ENCODE peak calls at places on chromosomes 1 and 21, in eight cellular contexts. One of them, this sample, is unnamed.

GRCh38 chr21:43731891-43732711 is 13.2 kb downstream of the PDXK start:
- DNase-seq in NCI-H2029: no peak
- DNase-seq in NCI-H1105: no peak
- DNase-seq in MCF 10A: peak
- DNase-seq in HTR-8/SVneo: no peak
- DNase-seq in activated CD8-positive, alpha-beta T cell treated with anti-CD3 and anti-CD28 coated beads for 36 hours: no peak
- DNase-seq in Calu3: no peak
- DNase-seq in DMS53: no peak
- DNase-seq in this sample: no peak

GRCh38 chr1:228219962-228220780 is 12.3 kb downstream of the OBSCN start:
- DNase-seq in NCI-H2029: no peak
- DNase-seq in NCI-H1105: no peak
- DNase-seq in MCF 10A: no peak
- DNase-seq in HTR-8/SVneo: no peak
- DNase-seq in activated CD8-positive, alpha-beta T cell treated with anti-CD3 and anti-CD28 coated beads for 36 hours: no peak
- DNase-seq in Calu3: no peak
- DNase-seq in DMS53: no peak
- DNase-seq in this sample: no peak

GRCh38 chr1:21781971-21782867 is 730 bp downstream of the USP48 start:
- DNase-seq in NCI-H2029: peak
- DNase-seq in NCI-H1105: peak
- DNase-seq in MCF 10A: peak
- DNase-seq in HTR-8/SVneo: peak
- DNase-seq in activated CD8-positive, alpha-beta T cell treated with anti-CD3 and anti-CD28 coated beads for 36 hours: peak
- DNase-seq in Calu3: peak
- DNase-seq in DMS53: peak
- DNase-seq in this sample: peak

GRCh38 chr1:179793281-179793680 is 50.2 kb downstream of the FAM163A start:
- DNase-seq in NCI-H2029: no peak
- DNase-seq in NCI-H1105: no peak
- DNase-seq in MCF 10A: no peak
- DNase-seq in HTR-8/SVneo: no peak
- DNase-seq in activated CD8-positive, alpha-beta T cell treated with anti-CD3 and anti-CD28 coated beads for 36 hours: no peak
- DNase-seq in Calu3: no peak
- DNase-seq in DMS53: no peak
- DNase-seq in this sample: no peak

GRCh38 chr1:167689569-167689925 is 32.2 kb upstream of the MPZL1 start:
- DNase-seq in NCI-H2029: no peak
- DNase-seq in NCI-H1105: no peak
- DNase-seq in MCF 10A: no peak
- DNase-seq in HTR-8/SVneo: no peak
- DNase-seq in activated CD8-positive, alpha-beta T cell treated with anti-CD3 and anti-CD28 coated beads for 36 hours: no peak
- DNase-seq in Calu3: no peak
- DNase-seq in DMS53: no peak
- DNase-seq in this sample: no peak

GRCh38 chr1:228277491-228278431 is 69.9 kb downstream of the OBSCN start:
- DNase-seq in NCI-H2029: no peak
- DNase-seq in NCI-H1105: no peak
- DNase-seq in MCF 10A: no peak
- DNase-seq in HTR-8/SVneo: no peak
- DNase-seq in activated CD8-positive, alpha-beta T cell treated with anti-CD3 and anti-CD28 coated beads for 36 hours: no peak
- DNase-seq in Calu3: no peak
- DNase-seq in DMS53: no peak
- DNase-seq in this sample: no peak

GRCh38 chr21:29190920-29191319 is 60.5 kb downstream of the MAP3K7CL start:
- DNase-seq in NCI-H2029: no peak
- DNase-seq in NCI-H1105: no peak
- DNase-seq in MCF 10A: peak
- DNase-seq in HTR-8/SVneo: no peak
- DNase-seq in activated CD8-positive, alpha-beta T cell treated with anti-CD3 and anti-CD28 coated beads for 36 hours: peak
- DNase-seq in Calu3: no peak
- DNase-seq in DMS53: no peak
- DNase-seq in this sample: no peak

GRCh38 chr1:159872896-159873295 is 10.4 kb upstream of the VSIG8 start:
- DNase-seq in NCI-H2029: no peak
- DNase-seq in NCI-H1105: no peak
- DNase-seq in MCF 10A: no peak
- DNase-seq in HTR-8/SVneo: no peak
- DNase-seq in activated CD8-positive, alpha-beta T cell treated with anti-CD3 and anti-CD28 coated beads for 36 hours: no peak
- DNase-seq in Calu3: no peak
- DNase-seq in DMS53: no peak
- DNase-seq in this sample: no peak

GRCh38 chr1:53704804-53705445 is 34.0 kb downstream of the GLIS1 start:
- DNase-seq in NCI-H2029: no peak
- DNase-seq in NCI-H1105: no peak
- DNase-seq in MCF 10A: no peak
- DNase-seq in HTR-8/SVneo: no peak
- DNase-seq in activated CD8-positive, alpha-beta T cell treated with anti-CD3 and anti-CD28 coated beads for 36 hours: no peak
- DNase-seq in Calu3: no peak
- DNase-seq in DMS53: no peak
- DNase-seq in this sample: no peak

GRCh38 chr1:107789817-107790609 is 175.0 kb downstream of the VAV3 start:
- DNase-seq in NCI-H2029: no peak
- DNase-seq in NCI-H1105: no peak
- DNase-seq in MCF 10A: no peak
- DNase-seq in HTR-8/SVneo: no peak
- DNase-seq in activated CD8-positive, alpha-beta T cell treated with anti-CD3 and anti-CD28 coated beads for 36 hours: no peak
- DNase-seq in Calu3: no peak
- DNase-seq in DMS53: no peak
- DNase-seq in this sample: no peak

GRCh38 chr1:183403386-183403957 is 14.7 kb downstream of the NMNAT2 start:
- DNase-seq in NCI-H2029: no peak
- DNase-seq in NCI-H1105: no peak
- DNase-seq in MCF 10A: no peak
- DNase-seq in HTR-8/SVneo: no peak
- DNase-seq in activated CD8-positive, alpha-beta T cell treated with anti-CD3 and anti-CD28 coated beads for 36 hours: no peak
- DNase-seq in Calu3: no peak
- DNase-seq in DMS53: no peak
- DNase-seq in this sample: no peak

GRCh38 chr21:32335601-32336575 is 37.2 kb downstream of the MRAP start:
- DNase-seq in NCI-H2029: no peak
- DNase-seq in NCI-H1105: no peak
- DNase-seq in MCF 10A: no peak
- DNase-seq in HTR-8/SVneo: no peak
- DNase-seq in activated CD8-positive, alpha-beta T cell treated with anti-CD3 and anti-CD28 coated beads for 36 hours: no peak
- DNase-seq in Calu3: no peak
- DNase-seq in DMS53: no peak
- DNase-seq in this sample: no peak

GRCh38 chr1:29122987-29123870 is 474 bp downstream of the TMEM200B start:
- DNase-seq in NCI-H2029: no peak
- DNase-seq in NCI-H1105: no peak
- DNase-seq in MCF 10A: no peak
- DNase-seq in HTR-8/SVneo: no peak
- DNase-seq in activated CD8-positive, alpha-beta T cell treated with anti-CD3 and anti-CD28 coated beads for 36 hours: peak
- DNase-seq in Calu3: peak
- DNase-seq in DMS53: peak
- DNase-seq in this sample: no peak

GRCh38 chr1:48222501-48223242 is at the start of gene SLC5A9:
- DNase-seq in NCI-H2029: no peak
- DNase-seq in NCI-H1105: no peak
- DNase-seq in MCF 10A: no peak
- DNase-seq in HTR-8/SVneo: no peak
- DNase-seq in activated CD8-positive, alpha-beta T cell treated with anti-CD3 and anti-CD28 coated beads for 36 hours: no peak
- DNase-seq in Calu3: peak
- DNase-seq in DMS53: no peak
- DNase-seq in this sample: no peak

GRCh38 chr21:41726970-41727783 is 39.7 kb downstream of the RIPK4 start:
- DNase-seq in NCI-H2029: no peak
- DNase-seq in NCI-H1105: no peak
- DNase-seq in MCF 10A: peak
- DNase-seq in HTR-8/SVneo: peak
- DNase-seq in activated CD8-positive, alpha-beta T cell treated with anti-CD3 and anti-CD28 coated beads for 36 hours: no peak
- DNase-seq in Calu3: peak
- DNase-seq in DMS53: no peak
- DNase-seq in this sample: no peak

GRCh38 chr1:54417123-54417522 is 10.9 kb upstream of the SSBP3 start:
- DNase-seq in NCI-H2029: no peak
- DNase-seq in NCI-H1105: no peak
- DNase-seq in MCF 10A: no peak
- DNase-seq in HTR-8/SVneo: no peak
- DNase-seq in activated CD8-positive, alpha-beta T cell treated with anti-CD3 and anti-CD28 coated beads for 36 hours: no peak
- DNase-seq in Calu3: no peak
- DNase-seq in DMS53: no peak
- DNase-seq in this sample: no peak

This sample was measured in GM12865.